ENCODE peak calls at places on chromosomes 2 and 18, in six cellular contexts. One of them, this sample, is unnamed. For H3K27me3, the result is how much of the 10 kb centered on the place peaks cover.

GRCh38 chr2:229920011-229920781 is 1.6 kb downstream of the TRIP12 start:
- DNase-seq in psoas muscle: no peak
- DNase-seq in HCT116: no peak
- DNase-seq in cardiac muscle cell: no peak
- DNase-seq in tibial nerve: no peak
- DNase-seq in pancreas: no peak
- DNase-seq in this sample: no peak

GRCh38 chr2:215680605-215681598 is 245.0 kb upstream of the FN1 start:
- DNase-seq in psoas muscle: peak
- DNase-seq in HCT116: no peak
- DNase-seq in cardiac muscle cell: peak
- DNase-seq in tibial nerve: no peak
- DNase-seq in pancreas: no peak
- DNase-seq in this sample: no peak

GRCh38 chr2:38155025-38155424 is 79.1 kb upstream of the CYP1B1 start:
- DNase-seq in psoas muscle: no peak
- DNase-seq in HCT116: no peak
- DNase-seq in cardiac muscle cell: peak
- DNase-seq in tibial nerve: no peak
- DNase-seq in pancreas: no peak
- DNase-seq in this sample: no peak

GRCh38 chr18:31741096-31741735 is 19.5 kb downstream of the SLC25A52 start:
- DNase-seq in psoas muscle: no peak
- DNase-seq in HCT116: peak
- DNase-seq in cardiac muscle cell: peak
- DNase-seq in tibial nerve: peak
- DNase-seq in pancreas: peak
- DNase-seq in this sample: peak

GRCh38 chr2:95031726-95032116 is 6.2 kb downstream of the MAL start:
- DNase-seq in psoas muscle: no peak
- DNase-seq in HCT116: no peak
- DNase-seq in cardiac muscle cell: no peak
- DNase-seq in tibial nerve: no peak
- DNase-seq in pancreas: no peak
- DNase-seq in this sample: no peak

GRCh38 chr2:165248238-165248637 is 9.0 kb downstream of the SCN2A start:
- DNase-seq in psoas muscle: no peak
- DNase-seq in HCT116: no peak
- DNase-seq in cardiac muscle cell: no peak
- DNase-seq in tibial nerve: no peak
- DNase-seq in pancreas: no peak
- DNase-seq in this sample: no peak

GRCh38 chr2:41920812-41921211 is 127.0 kb upstream of the PKDCC start:
- DNase-seq in psoas muscle: no peak
- DNase-seq in HCT116: no peak
- DNase-seq in cardiac muscle cell: no peak
- DNase-seq in tibial nerve: no peak
- DNase-seq in pancreas: no peak
- DNase-seq in this sample: no peak

GRCh38 chr18:28112056-28112470 is 64.9 kb downstream of the CDH2 start:
- DNase-seq in psoas muscle: no peak
- DNase-seq in HCT116: no peak
- DNase-seq in cardiac muscle cell: peak
- DNase-seq in tibial nerve: no peak
- DNase-seq in pancreas: no peak
- DNase-seq in this sample: no peak

GRCh38 chr2:172430671-172431070 is 3.3 kb downstream of the ITGA6 start:
- DNase-seq in psoas muscle: no peak
- DNase-seq in HCT116: peak
- DNase-seq in cardiac muscle cell: no peak
- DNase-seq in tibial nerve: no peak
- DNase-seq in pancreas: no peak
- DNase-seq in this sample: no peak

GRCh38 chr2:16316456-16317210 is 349.0 kb downstream of the CYRIA start:
- DNase-seq in psoas muscle: no peak
- DNase-seq in HCT116: no peak
- DNase-seq in cardiac muscle cell: no peak
- DNase-seq in tibial nerve: no peak
- DNase-seq in pancreas: no peak
- DNase-seq in this sample: no peak

GRCh38 chr2:1690056-1690775 is 54.1 kb downstream of the PXDN start:
- DNase-seq in psoas muscle: no peak
- DNase-seq in HCT116: no peak
- DNase-seq in cardiac muscle cell: no peak
- DNase-seq in tibial nerve: no peak
- DNase-seq in pancreas: no peak
- DNase-seq in this sample: no peak

GRCh38 chr18:9763876-9764605 is 55.9 kb downstream of the RAB31 start:
- DNase-seq in psoas muscle: no peak
- DNase-seq in HCT116: no peak
- DNase-seq in cardiac muscle cell: no peak
- DNase-seq in tibial nerve: no peak
- DNase-seq in pancreas: no peak
- DNase-seq in this sample: no peak

GRCh38 chr2:151189125-151189524 is 72.5 kb downstream of the RBM43 start:
- DNase-seq in psoas muscle: no peak
- DNase-seq in HCT116: no peak
- DNase-seq in cardiac muscle cell: no peak
- DNase-seq in tibial nerve: no peak
- DNase-seq in pancreas: no peak
- DNase-seq in this sample: no peak

GRCh38 chr2:237882510-237883481 is 23.4 kb downstream of the RAMP1 start:
- DNase-seq in psoas muscle: no peak
- DNase-seq in HCT116: no peak
- DNase-seq in cardiac muscle cell: no peak
- DNase-seq in tibial nerve: no peak
- DNase-seq in pancreas: no peak
- DNase-seq in this sample: no peak

GRCh38 chr2:200486529-200486928 is 23.3 kb downstream of the KCTD18 start:
- DNase-seq in psoas muscle: no peak
- DNase-seq in HCT116: no peak
- DNase-seq in cardiac muscle cell: no peak
- DNase-seq in tibial nerve: no peak
- DNase-seq in pancreas: no peak
- DNase-seq in this sample: no peak

GRCh38 chr18:48996901-48997463 is 46.2 kb upstream of the SMAD7 start:
- DNase-seq in psoas muscle: no peak
- DNase-seq in HCT116: peak
- DNase-seq in cardiac muscle cell: no peak
- DNase-seq in tibial nerve: no peak
- DNase-seq in pancreas: no peak
- DNase-seq in this sample: no peak

GRCh38 chr2:118508282-118508681 is 339.2 kb downstream of the EN1 start:
- DNase-seq in psoas muscle: no peak
- DNase-seq in HCT116: no peak
- DNase-seq in cardiac muscle cell: no peak
- DNase-seq in tibial nerve: no peak
- DNase-seq in pancreas: no peak
- DNase-seq in this sample: no peak
- H3K27me3 ChIP-seq in psoas muscle: under half
- H3K27me3 ChIP-seq in HCT116: under half
- H3K27me3 ChIP-seq in cardiac muscle cell: under half
- H3K27me3 ChIP-seq in tibial nerve: under half
- H3K27me3 ChIP-seq in pancreas: under half
- H3K27me3 ChIP-seq in this sample: under half

GRCh38 chr2:22481507-22482217 is 903.3 kb upstream of the KLHL29 start:
- DNase-seq in psoas muscle: peak
- DNase-seq in HCT116: no peak
- DNase-seq in cardiac muscle cell: no peak
- DNase-seq in tibial nerve: no peak
- DNase-seq in pancreas: no peak
- DNase-seq in this sample: no peak

GRCh38 chr2:22486343-22486742 is 898.6 kb upstream of the KLHL29 start:
- DNase-seq in psoas muscle: no peak
- DNase-seq in HCT116: no peak
- DNase-seq in cardiac muscle cell: no peak
- DNase-seq in tibial nerve: no peak
- DNase-seq in pancreas: no peak
- DNase-seq in this sample: no peak

GRCh38 chr2:22487541-22487940 is 897.4 kb upstream of the KLHL29 start:
- DNase-seq in psoas muscle: no peak
- DNase-seq in HCT116: no peak
- DNase-seq in cardiac muscle cell: no peak
- DNase-seq in tibial nerve: no peak
- DNase-seq in pancreas: no peak
- DNase-seq in this sample: no peak

GRCh38 chr2:22487036-22487435 is 897.9 kb upstream of the KLHL29 start:
- DNase-seq in psoas muscle: no peak
- DNase-seq in HCT116: no peak
- DNase-seq in cardiac muscle cell: no peak
- DNase-seq in tibial nerve: no peak
- DNase-seq in pancreas: no peak
- DNase-seq in this sample: no peak

DNA sequence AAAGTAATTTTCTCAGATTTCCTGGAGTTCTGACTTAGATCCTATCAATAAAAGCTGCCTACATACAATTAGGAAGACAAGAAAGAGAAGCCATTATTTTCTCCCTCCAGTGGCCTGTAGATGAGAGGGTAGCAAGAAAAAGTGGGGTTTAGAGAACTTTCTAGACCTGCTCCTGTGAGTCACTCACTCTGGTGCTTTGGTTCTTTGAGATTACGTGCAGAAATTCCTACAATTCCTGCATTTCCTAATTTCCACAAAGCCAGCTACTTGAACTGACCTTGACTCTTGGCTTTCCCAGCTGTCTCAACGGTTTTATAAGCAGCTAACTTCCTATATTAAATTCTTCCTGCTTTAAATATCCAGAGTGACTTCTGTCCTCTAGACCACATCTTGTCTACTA is 899.5 kb upstream of the KLHL29 start:
- DNase-seq in psoas muscle: no peak
- DNase-seq in HCT116: no peak
- DNase-seq in cardiac muscle cell: no peak
- DNase-seq in tibial nerve: no peak
- DNase-seq in pancreas: no peak
- DNase-seq in this sample: no peak
- H3K4me3 ChIP-seq in psoas muscle: no peak
- H3K4me3 ChIP-seq in HCT116: no peak
- H3K4me3 ChIP-seq in cardiac muscle cell: no peak
- H3K4me3 ChIP-seq in tibial nerve: no peak
- H3K4me3 ChIP-seq in pancreas: no peak
- H3K4me3 ChIP-seq in this sample: no peak

GRCh38 chr2:209685340-209685739 is 86.3 kb upstream of the UNC80 start:
- DNase-seq in psoas muscle: no peak
- DNase-seq in HCT116: no peak
- DNase-seq in cardiac muscle cell: no peak
- DNase-seq in tibial nerve: no peak
- DNase-seq in pancreas: no peak
- DNase-seq in this sample: no peak
- H3K27ac ChIP-seq in psoas muscle: no peak
- H3K27ac ChIP-seq in HCT116: no peak
- H3K27ac ChIP-seq in cardiac muscle cell: no peak
- H3K27ac ChIP-seq in tibial nerve: no peak
- H3K27ac ChIP-seq in pancreas: no peak
- H3K27ac ChIP-seq in this sample: no peak

GRCh38 chr2:20291846-20292408 is 58.7 kb downstream of the PUM2 start:
- DNase-seq in psoas muscle: no peak
- DNase-seq in HCT116: no peak
- DNase-seq in cardiac muscle cell: no peak
- DNase-seq in tibial nerve: no peak
- DNase-seq in pancreas: no peak
- DNase-seq in this sample: no peak
- H3K27me3 ChIP-seq in psoas muscle: under half
- H3K27me3 ChIP-seq in HCT116: under half
- H3K27me3 ChIP-seq in cardiac muscle cell: under half
- H3K27me3 ChIP-seq in tibial nerve: under half
- H3K27me3 ChIP-seq in pancreas: under half
- H3K27me3 ChIP-seq in this sample: under half

GRCh38 chr18:56756971-56757370 is 105.8 kb downstream of the WDR7 start:
- DNase-seq in psoas muscle: no peak
- DNase-seq in HCT116: no peak
- DNase-seq in cardiac muscle cell: peak
- DNase-seq in tibial nerve: no peak
- DNase-seq in pancreas: no peak
- DNase-seq in this sample: no peak
- H3K4me3 ChIP-seq in psoas muscle: no peak
- H3K4me3 ChIP-seq in HCT116: no peak
- H3K4me3 ChIP-seq in cardiac muscle cell: no peak
- H3K4me3 ChIP-seq in tibial nerve: no peak
- H3K4me3 ChIP-seq in pancreas: no peak
- H3K4me3 ChIP-seq in this sample: no peak

DNA sequence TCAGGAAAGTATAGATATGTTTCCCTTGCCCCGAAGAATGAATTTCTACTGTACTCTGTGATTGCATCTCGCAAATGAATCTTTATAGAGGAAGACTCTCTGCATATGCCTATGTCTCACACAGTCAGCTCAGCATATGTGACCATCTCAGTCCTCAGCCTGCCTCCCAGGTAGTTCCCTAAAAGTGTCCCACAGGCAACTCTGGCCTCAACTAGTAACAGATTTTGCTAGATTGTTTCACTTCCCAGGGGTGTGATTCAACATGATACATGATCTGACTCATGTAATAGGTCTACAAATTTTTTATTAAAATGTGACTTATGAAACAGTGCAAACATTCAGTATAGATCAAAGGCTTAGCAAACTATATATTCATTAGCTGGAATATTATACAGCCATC is 296.6 kb upstream of the CRIM1 start:
- DNase-seq in psoas muscle: no peak
- DNase-seq in HCT116: no peak
- DNase-seq in cardiac muscle cell: no peak
- DNase-seq in tibial nerve: no peak
- DNase-seq in pancreas: no peak
- DNase-seq in this sample: no peak
- H3K27ac ChIP-seq in psoas muscle: no peak
- H3K27ac ChIP-seq in HCT116: no peak
- H3K27ac ChIP-seq in cardiac muscle cell: no peak
- H3K27ac ChIP-seq in tibial nerve: no peak
- H3K27ac ChIP-seq in pancreas: no peak
- H3K27ac ChIP-seq in this sample: no peak

GRCh38 chr2:161427413-161428239 is 11.5 kb downstream of the TBR1 start:
- DNase-seq in psoas muscle: no peak
- DNase-seq in HCT116: no peak
- DNase-seq in cardiac muscle cell: no peak
- DNase-seq in tibial nerve: no peak
- DNase-seq in pancreas: no peak
- DNase-seq in this sample: peak
- H3K27me3 ChIP-seq in psoas muscle: half or more
- H3K27me3 ChIP-seq in HCT116: under half
- H3K27me3 ChIP-seq in cardiac muscle cell: half or more
- H3K27me3 ChIP-seq in tibial nerve: half or more
- H3K27me3 ChIP-seq in pancreas: under half
- H3K27me3 ChIP-seq in this sample: half or more

GRCh38 chr2:127526142-127526939 is at the start of gene IWS1:
- DNase-seq in psoas muscle: peak
- DNase-seq in HCT116: peak
- DNase-seq in cardiac muscle cell: peak
- DNase-seq in tibial nerve: peak
- DNase-seq in pancreas: peak
- DNase-seq in this sample: peak
- H3K4me3 ChIP-seq in psoas muscle: peak
- H3K4me3 ChIP-seq in HCT116: peak
- H3K4me3 ChIP-seq in cardiac muscle cell: peak
- H3K4me3 ChIP-seq in tibial nerve: peak
- H3K4me3 ChIP-seq in pancreas: peak
- H3K4me3 ChIP-seq in this sample: peak